ENCODE peak calls at places on chromosome 1, in six cellular contexts. One of them, this sample, is unnamed.
A peak's percentile ranks its signal among the peaks of the same experiment; 100 is the strongest.

GRCh38 chr1:243942196-243943150 is 92.4 kb upstream of the AKT3 start:
- DNase-seq in SJCRH30: no peak
- DNase-seq in body of pancreas: no peak
- DNase-seq in OCI-LY7: no peak
- DNase-seq in ascending aorta: no peak
- DNase-seq in testis: no peak
- DNase-seq in this sample: no peak

GRCh38 chr1:8374812-8375211 is 56.9 kb downstream of the SLC45A1 start:
- DNase-seq in body of pancreas: no peak
- DNase-seq in OCI-LY7: peak; percentile 51
- DNase-seq in SJCRH30: peak; percentile 74
- DNase-seq in ascending aorta: no peak
- DNase-seq in testis: peak; percentile 16
- DNase-seq in this sample: no peak

GRCh38 chr1:162138599-162139397 is 69.3 kb downstream of the NOS1AP start:
- DNase-seq in ascending aorta: no peak
- DNase-seq in OCI-LY7: no peak
- DNase-seq in SJCRH30: no peak
- DNase-seq in testis: no peak
- DNase-seq in body of pancreas: peak; percentile 17
- DNase-seq in this sample: no peak

GRCh38 chr1:207027221-207027777 is 5.3 kb downstream of the C1orf116 start:
- DNase-seq in SJCRH30: no peak
- DNase-seq in ascending aorta: no peak
- DNase-seq in body of pancreas: no peak
- DNase-seq in testis: no peak
- DNase-seq in OCI-LY7: no peak
- DNase-seq in this sample: peak; percentile 63

GRCh38 chr1:54105080-54105479 is 47.7 kb downstream of the CDCP2 start:
- DNase-seq in SJCRH30: peak; percentile 43
- DNase-seq in OCI-LY7: no peak
- DNase-seq in ascending aorta: no peak
- DNase-seq in body of pancreas: no peak
- DNase-seq in testis: no peak
- DNase-seq in this sample: no peak

GRCh38 chr1:81949421-81949820 is 148.7 kb downstream of the ADGRL2 start:
- DNase-seq in body of pancreas: no peak
- DNase-seq in testis: no peak
- DNase-seq in SJCRH30: no peak
- DNase-seq in ascending aorta: no peak
- DNase-seq in OCI-LY7: no peak
- DNase-seq in this sample: no peak

GRCh38 chr1:70043806-70044205 is 161.6 kb downstream of the LRRC40 start:
- DNase-seq in ascending aorta: no peak
- DNase-seq in testis: no peak
- DNase-seq in OCI-LY7: no peak
- DNase-seq in SJCRH30: no peak
- DNase-seq in body of pancreas: no peak
- DNase-seq in this sample: no peak

GRCh38 chr1:174157157-174157806 is 2.0 kb upstream of the RABGAP1L start:
- DNase-seq in OCI-LY7: peak; percentile 54
- DNase-seq in ascending aorta: no peak
- DNase-seq in SJCRH30: no peak
- DNase-seq in testis: no peak
- DNase-seq in body of pancreas: no peak
- DNase-seq in this sample: no peak

GRCh38 chr1:25194054-25194453 is 38.2 kb downstream of the SYF2 start:
- DNase-seq in ascending aorta: no peak
- DNase-seq in testis: no peak
- DNase-seq in body of pancreas: no peak
- DNase-seq in SJCRH30: no peak
- DNase-seq in OCI-LY7: no peak
- DNase-seq in this sample: no peak

GRCh38 chr1:59549903-59550302 is 253.0 kb downstream of the FGGY start:
- DNase-seq in body of pancreas: peak; percentile 20
- DNase-seq in ascending aorta: no peak
- DNase-seq in SJCRH30: no peak
- DNase-seq in testis: no peak
- DNase-seq in OCI-LY7: no peak
- DNase-seq in this sample: peak; percentile 57

GRCh38 chr1:216186816-216187215 is 236.4 kb downstream of the USH2A start:
- DNase-seq in testis: no peak
- DNase-seq in body of pancreas: no peak
- DNase-seq in ascending aorta: no peak
- DNase-seq in OCI-LY7: no peak
- DNase-seq in SJCRH30: peak; percentile 63
- DNase-seq in this sample: no peak

GRCh38 chr1:226820935-226821718 is 49.3 kb upstream of the PSEN2 start:
- DNase-seq in OCI-LY7: no peak
- DNase-seq in body of pancreas: peak; percentile 22
- DNase-seq in testis: peak; percentile 78
- DNase-seq in SJCRH30: peak; percentile 90
- DNase-seq in ascending aorta: peak; percentile 93
- DNase-seq in this sample: peak; percentile 56

GRCh38 chr1:148263128-148263905 is 111.2 kb upstream of the NBPF11 start:
- DNase-seq in ascending aorta: peak; percentile 73
- DNase-seq in OCI-LY7: peak; percentile 73
- DNase-seq in SJCRH30: peak; percentile 31
- DNase-seq in testis: peak; percentile 85
- DNase-seq in body of pancreas: peak; percentile 66
- DNase-seq in this sample: peak; percentile 67

GRCh38 chr1:206470692-206471414 is 577 bp downstream of the IKBKE start:
- DNase-seq in body of pancreas: peak; percentile 26
- DNase-seq in SJCRH30: peak; percentile 75
- DNase-seq in ascending aorta: peak; percentile 73
- DNase-seq in testis: no peak
- DNase-seq in OCI-LY7: peak; percentile 77
- DNase-seq in this sample: no peak

GRCh38 chr1:155983191-155984023 is 5.1 kb upstream of the ARHGEF2 start:
- DNase-seq in OCI-LY7: peak; percentile 85
- DNase-seq in body of pancreas: no peak
- DNase-seq in ascending aorta: peak; percentile 83
- DNase-seq in SJCRH30: peak; percentile 98
- DNase-seq in testis: no peak
- DNase-seq in this sample: no peak
- H3K27ac ChIP-seq in OCI-LY7: peak overlapping the region; percentile 94
- H3K27ac ChIP-seq in body of pancreas: peak overlapping the region; percentile 12
- H3K27ac ChIP-seq in ascending aorta: peak overlapping the region; percentile 98
- H3K27ac ChIP-seq in SJCRH30: peak overlapping the region; percentile 80
- H3K27ac ChIP-seq in testis: no peak overlapping the region
- H3K27ac ChIP-seq in this sample: peak overlapping the region; percentile 93

GRCh38 chr1:171296897-171297296 is 17.1 kb upstream of the FMO4 start:
- DNase-seq in SJCRH30: no peak
- DNase-seq in body of pancreas: no peak
- DNase-seq in testis: no peak
- DNase-seq in ascending aorta: no peak
- DNase-seq in OCI-LY7: no peak
- DNase-seq in this sample: no peak

GRCh38 chr1:171299342-171299741 is 14.6 kb upstream of the FMO4 start:
- DNase-seq in testis: no peak
- DNase-seq in SJCRH30: no peak
- DNase-seq in body of pancreas: no peak
- DNase-seq in ascending aorta: no peak
- DNase-seq in OCI-LY7: no peak
- DNase-seq in this sample: no peak

GRCh38 chr1:171298696-171299095 is 15.3 kb upstream of the FMO4 start:
- DNase-seq in SJCRH30: no peak
- DNase-seq in OCI-LY7: no peak
- DNase-seq in ascending aorta: no peak
- DNase-seq in body of pancreas: no peak
- DNase-seq in testis: no peak
- DNase-seq in this sample: no peak

GRCh38 chr1:171295821-171296220 is 18.2 kb upstream of the FMO4 start:
- DNase-seq in ascending aorta: no peak
- DNase-seq in OCI-LY7: no peak
- DNase-seq in testis: no peak
- DNase-seq in SJCRH30: no peak
- DNase-seq in body of pancreas: no peak
- DNase-seq in this sample: no peak

DNA sequence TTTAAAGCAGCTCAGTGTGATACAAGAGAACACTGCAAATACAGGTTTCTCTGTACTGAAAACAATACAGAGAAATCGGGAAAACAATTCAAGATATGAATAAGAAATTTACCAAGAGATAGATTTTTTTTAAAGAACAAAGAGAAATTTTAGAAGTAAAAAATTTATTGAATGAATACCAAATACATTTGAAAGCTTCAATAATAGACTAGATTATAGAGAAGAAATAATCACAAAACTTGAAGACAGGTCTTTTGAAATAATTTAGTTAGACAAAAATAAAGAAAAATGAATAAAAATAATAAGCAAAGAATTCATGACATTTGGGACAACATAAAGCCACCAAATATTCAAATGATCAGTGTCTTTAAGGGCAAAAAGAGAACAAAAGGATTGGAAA is 13.6 kb upstream of the FMO4 start:
- DNase-seq in SJCRH30: no peak
- DNase-seq in testis: no peak
- DNase-seq in ascending aorta: no peak
- DNase-seq in OCI-LY7: peak; percentile 40
- DNase-seq in body of pancreas: no peak
- DNase-seq in this sample: no peak
- H3K9me3 ChIP-seq in SJCRH30: no peaks in the 10 kb centered on the region
- H3K9me3 ChIP-seq in testis: no peaks in the 10 kb centered on the region
- H3K9me3 ChIP-seq in ascending aorta: peaks cover 20% of the 10 kb centered on the region
- H3K9me3 ChIP-seq in OCI-LY7: peaks cover 9% of the 10 kb centered on the region
- H3K9me3 ChIP-seq in body of pancreas: peaks cover 5% of the 10 kb centered on the region
- H3K9me3 ChIP-seq in this sample: peaks cover 12% of the 10 kb centered on the region

DNA sequence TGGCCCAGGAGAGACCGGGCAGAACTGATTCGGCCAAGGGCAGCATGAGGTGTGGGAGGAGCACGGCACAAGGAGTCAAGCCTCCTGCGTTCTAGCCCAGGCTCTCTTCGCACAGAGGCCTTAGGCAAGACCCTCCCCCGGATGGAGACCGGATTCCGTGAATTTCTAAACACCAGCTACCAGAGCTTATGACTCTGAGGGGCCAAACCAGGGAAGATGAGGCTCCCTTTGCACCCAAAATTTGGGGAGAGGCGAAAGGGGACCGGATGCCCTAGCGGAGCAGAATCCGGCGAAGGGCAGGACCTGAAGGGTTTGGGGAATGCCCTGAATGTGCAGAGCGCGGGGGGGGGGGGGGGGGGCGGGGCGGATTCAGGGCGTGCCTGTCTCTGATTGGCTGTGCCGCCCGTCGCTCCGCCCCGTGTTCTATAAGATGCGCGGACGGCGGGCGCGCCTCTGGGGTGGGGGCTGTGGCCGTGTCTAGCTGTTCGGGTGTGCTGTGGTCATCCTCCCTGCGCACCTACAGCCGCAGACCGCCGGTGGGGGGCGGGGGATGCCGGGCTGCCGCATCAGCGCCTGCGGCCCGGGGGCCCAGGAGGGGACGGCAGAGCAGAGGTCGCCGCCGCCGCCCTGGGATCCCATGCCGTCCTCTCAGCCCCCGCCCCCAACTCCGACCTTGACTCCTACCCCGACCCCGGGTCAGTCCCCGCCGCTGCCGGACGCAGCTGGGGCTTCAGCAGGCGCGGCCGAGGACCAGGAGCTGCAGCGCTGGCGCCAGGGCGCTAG is at the start of gene TRNP1:
- DNase-seq in ascending aorta: peak; percentile 79
- DNase-seq in body of pancreas: peak; percentile 77
- DNase-seq in OCI-LY7: peak; percentile 70
- DNase-seq in SJCRH30: peak; percentile 83
- DNase-seq in testis: peak; percentile 88
- DNase-seq in this sample: peak; percentile 81
- H3K27ac ChIP-seq in ascending aorta: peak within 1 kb of the TSS; percentile 73
- H3K27ac ChIP-seq in body of pancreas: peak within 1 kb of the TSS; percentile 85
- H3K27ac ChIP-seq in OCI-LY7: no peak within 1 kb of the TSS
- H3K27ac ChIP-seq in SJCRH30: no peak within 1 kb of the TSS
- H3K27ac ChIP-seq in testis: peak within 1 kb of the TSS; percentile 24
- H3K27ac ChIP-seq in this sample: peak within 1 kb of the TSS; percentile 76

GRCh38 chr1:79847715-79848114 is 841.2 kb upstream of the ADGRL4 start:
- DNase-seq in ascending aorta: no peak
- DNase-seq in testis: no peak
- DNase-seq in OCI-LY7: no peak
- DNase-seq in SJCRH30: peak; percentile 58
- DNase-seq in body of pancreas: no peak
- DNase-seq in this sample: no peak
- H3K9me3 ChIP-seq in ascending aorta: no peaks in the 10 kb centered on the region
- H3K9me3 ChIP-seq in testis: no peaks in the 10 kb centered on the region
- H3K9me3 ChIP-seq in OCI-LY7: no peaks in the 10 kb centered on the region
- H3K9me3 ChIP-seq in SJCRH30: no peaks in the 10 kb centered on the region
- H3K9me3 ChIP-seq in body of pancreas: no peaks in the 10 kb centered on the region
- H3K9me3 ChIP-seq in this sample: no peaks in the 10 kb centered on the region

This sample was measured in lower lobe of right lung.